ENCODE peak calls at places on chromosome 15, in six cellular contexts. One of them, this sample, is unnamed.

GRCh38 chr15:32851619-32852416 is 134.0 kb downstream of the GREM1 start:
- DNase-seq in neuronal stem cell: no peak
- DNase-seq in H1: no peak
- DNase-seq in IMR-90: peak; percentile 96
- DNase-seq in mesenchymal stem cell: no peak
- DNase-seq in H9: no peak
- DNase-seq in this sample: no peak

GRCh38 chr15:50114381-50114780 is 4.7 kb downstream of the ATP8B4 start:
- DNase-seq in H1: no peak
- DNase-seq in H9: no peak
- DNase-seq in IMR-90: no peak
- DNase-seq in neuronal stem cell: no peak
- DNase-seq in mesenchymal stem cell: no peak
- DNase-seq in this sample: no peak

GRCh38 chr15:99435138-99435695 is 130.6 kb upstream of the MEF2A start:
- DNase-seq in H9: no peak
- DNase-seq in mesenchymal stem cell: no peak
- DNase-seq in IMR-90: no peak
- DNase-seq in H1: peak; percentile 39
- DNase-seq in neuronal stem cell: no peak
- DNase-seq in this sample: no peak

GRCh38 chr15:82850731-82851130 is 41.3 kb downstream of the WHAMM start:
- DNase-seq in mesenchymal stem cell: no peak
- DNase-seq in IMR-90: no peak
- DNase-seq in H9: peak; percentile 22
- DNase-seq in H1: no peak
- DNase-seq in neuronal stem cell: no peak
- DNase-seq in this sample: no peak

GRCh38 chr15:43376017-43376705 is 5.3 kb downstream of the TUBGCP4 start:
- DNase-seq in neuronal stem cell: peak; percentile 17
- DNase-seq in H9: peak; percentile 40
- DNase-seq in H1: peak; percentile 60
- DNase-seq in IMR-90: peak; percentile 39
- DNase-seq in mesenchymal stem cell: peak; percentile 45
- DNase-seq in this sample: peak; percentile 46

GRCh38 chr15:65829150-65829764 is 37.2 kb upstream of the DENND4A start:
- DNase-seq in H9: no peak
- DNase-seq in mesenchymal stem cell: peak; percentile 29
- DNase-seq in IMR-90: peak; percentile 22
- DNase-seq in H1: no peak
- DNase-seq in neuronal stem cell: no peak
- DNase-seq in this sample: peak; percentile 49

GRCh38 chr15:45097466-45097865 is 16.5 kb downstream of the DUOX2 start:
- DNase-seq in H1: no peak
- DNase-seq in IMR-90: no peak
- DNase-seq in mesenchymal stem cell: no peak
- DNase-seq in neuronal stem cell: no peak
- DNase-seq in H9: no peak
- DNase-seq in this sample: no peak

GRCh38 chr15:74220475-74221248 is 15.5 kb upstream of the CCDC33 start:
- DNase-seq in IMR-90: no peak
- DNase-seq in H9: no peak
- DNase-seq in mesenchymal stem cell: no peak
- DNase-seq in H1: no peak
- DNase-seq in neuronal stem cell: no peak
- DNase-seq in this sample: no peak

GRCh38 chr15:99492716-99493115 is 73.1 kb upstream of the MEF2A start:
- DNase-seq in IMR-90: no peak
- DNase-seq in H9: no peak
- DNase-seq in H1: no peak
- DNase-seq in neuronal stem cell: no peak
- DNase-seq in mesenchymal stem cell: no peak
- DNase-seq in this sample: no peak

GRCh38 chr15:50222181-50222580 is 40.2 kb downstream of the SLC27A2 start:
- DNase-seq in neuronal stem cell: no peak
- DNase-seq in H1: no peak
- DNase-seq in IMR-90: no peak
- DNase-seq in mesenchymal stem cell: no peak
- DNase-seq in H9: no peak
- DNase-seq in this sample: no peak

GRCh38 chr15:84981711-84982300 is at the start of gene PDE8A:
- DNase-seq in IMR-90: peak; percentile 31
- DNase-seq in H1: peak; percentile 69
- DNase-seq in mesenchymal stem cell: peak; percentile 56
- DNase-seq in H9: peak; percentile 40
- DNase-seq in neuronal stem cell: peak; percentile 40
- DNase-seq in this sample: peak; percentile 62

GRCh38 chr15:87954783-87955182 is 301.8 kb downstream of the NTRK3 start:
- DNase-seq in IMR-90: no peak
- DNase-seq in neuronal stem cell: no peak
- DNase-seq in H9: no peak
- DNase-seq in mesenchymal stem cell: no peak
- DNase-seq in H1: no peak
- DNase-seq in this sample: no peak

GRCh38 chr15:34223904-34224596 is 766 bp upstream of the EMC4 start:
- DNase-seq in IMR-90: peak; percentile 13
- DNase-seq in H1: no peak
- DNase-seq in neuronal stem cell: no peak
- DNase-seq in H9: no peak
- DNase-seq in mesenchymal stem cell: no peak
- DNase-seq in this sample: no peak

GRCh38 chr15:96629501-96629900 is 299.0 kb downstream of the NR2F2 start:
- DNase-seq in IMR-90: no peak
- DNase-seq in H9: no peak
- DNase-seq in neuronal stem cell: no peak
- DNase-seq in mesenchymal stem cell: no peak
- DNase-seq in H1: no peak
- DNase-seq in this sample: no peak

GRCh38 chr15:89155656-89156055 is 65.7 kb downstream of the RLBP1 start:
- DNase-seq in IMR-90: no peak
- DNase-seq in mesenchymal stem cell: no peak
- DNase-seq in H9: no peak
- DNase-seq in H1: no peak
- DNase-seq in neuronal stem cell: no peak
- DNase-seq in this sample: no peak
- H3K4ac ChIP-seq in IMR-90: no peak overlapping the region
- H3K4ac ChIP-seq in mesenchymal stem cell: no peak overlapping the region
- H3K4ac ChIP-seq in H9: no peak overlapping the region
- H3K4ac ChIP-seq in H1: no peak overlapping the region
- H3K4ac ChIP-seq in neuronal stem cell: no peak overlapping the region
- H3K4ac ChIP-seq in this sample: no peak overlapping the region

GRCh38 chr15:91045065-91045464 is 22.7 kb upstream of the VPS33B start:
- DNase-seq in mesenchymal stem cell: no peak
- DNase-seq in neuronal stem cell: no peak
- DNase-seq in H9: no peak
- DNase-seq in H1: no peak
- DNase-seq in IMR-90: no peak
- DNase-seq in this sample: no peak

GRCh38 chr15:91043190-91043874 is 20.9 kb upstream of the VPS33B start:
- DNase-seq in H9: no peak
- DNase-seq in mesenchymal stem cell: no peak
- DNase-seq in neuronal stem cell: no peak
- DNase-seq in H1: no peak
- DNase-seq in IMR-90: no peak
- DNase-seq in this sample: no peak

GRCh38 chr15:91040851-91041250 is 18.5 kb upstream of the VPS33B start:
- DNase-seq in mesenchymal stem cell: no peak
- DNase-seq in IMR-90: no peak
- DNase-seq in H1: no peak
- DNase-seq in neuronal stem cell: no peak
- DNase-seq in H9: no peak
- DNase-seq in this sample: no peak

DNA sequence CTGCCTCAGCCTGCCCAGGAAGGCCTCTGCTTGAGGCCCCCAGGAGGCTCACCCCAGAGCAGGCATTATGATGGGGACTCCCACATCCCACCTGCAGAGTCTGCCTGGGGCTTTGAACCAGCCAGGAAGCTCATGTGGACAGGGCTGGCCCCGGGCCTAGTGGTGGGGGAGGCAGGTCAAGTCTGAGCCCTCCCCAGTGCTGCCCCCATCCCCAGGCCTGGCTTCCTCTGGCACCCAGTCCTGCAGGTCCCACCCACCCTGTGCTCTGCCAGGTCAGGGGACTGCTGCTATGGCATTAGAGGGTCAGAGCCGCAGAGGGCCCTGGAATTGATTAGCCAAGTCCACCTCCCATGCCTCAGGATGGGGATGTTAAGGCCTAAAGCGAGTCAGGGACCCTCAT is 17.6 kb upstream of the VPS33B start:
- DNase-seq in H1: no peak
- DNase-seq in neuronal stem cell: no peak
- DNase-seq in H9: no peak
- DNase-seq in IMR-90: no peak
- DNase-seq in mesenchymal stem cell: no peak
- DNase-seq in this sample: no peak
- H3K4ac ChIP-seq in H1: no peak overlapping the region
- H3K4ac ChIP-seq in neuronal stem cell: no peak overlapping the region
- H3K4ac ChIP-seq in H9: no peak overlapping the region
- H3K4ac ChIP-seq in IMR-90: no peak overlapping the region
- H3K4ac ChIP-seq in mesenchymal stem cell: no peak overlapping the region
- H3K4ac ChIP-seq in this sample: no peak overlapping the region

DNA sequence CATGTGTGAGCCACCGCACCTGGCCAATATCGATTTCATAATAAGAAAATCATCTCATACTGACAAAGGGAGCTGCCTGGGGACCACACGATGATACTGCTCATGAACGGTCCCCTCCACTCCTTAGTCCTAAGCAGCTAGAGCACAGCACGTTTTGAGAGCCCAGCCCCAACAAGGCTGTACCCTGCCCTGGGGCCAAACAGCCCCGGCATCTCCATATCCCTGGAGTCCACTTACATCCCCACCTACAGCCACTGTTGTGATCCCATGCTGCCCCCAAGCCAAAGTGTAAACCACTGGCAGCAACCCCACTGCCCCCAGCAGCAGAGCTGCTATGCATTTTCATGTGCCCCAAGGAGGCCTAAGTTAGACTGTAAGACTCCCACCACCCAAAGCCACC is 52.8 kb downstream of the ADAM10 start:
- DNase-seq in mesenchymal stem cell: no peak
- DNase-seq in IMR-90: no peak
- DNase-seq in H1: no peak
- DNase-seq in H9: no peak
- DNase-seq in neuronal stem cell: no peak
- DNase-seq in this sample: peak; percentile 14
- H3K4ac ChIP-seq in mesenchymal stem cell: no peak overlapping the region
- H3K4ac ChIP-seq in IMR-90: no peak overlapping the region
- H3K4ac ChIP-seq in H1: no peak overlapping the region
- H3K4ac ChIP-seq in H9: no peak overlapping the region
- H3K4ac ChIP-seq in neuronal stem cell: no peak overlapping the region
- H3K4ac ChIP-seq in this sample: no peak overlapping the region

GRCh38 chr15:69943637-69944036 is 154.1 kb downstream of the TLE3 start:
- DNase-seq in mesenchymal stem cell: no peak
- DNase-seq in IMR-90: no peak
- DNase-seq in H9: no peak
- DNase-seq in neuronal stem cell: no peak
- DNase-seq in H1: no peak
- DNase-seq in this sample: no peak
- H3K4ac ChIP-seq in mesenchymal stem cell: no peak overlapping the region
- H3K4ac ChIP-seq in IMR-90: no peak overlapping the region
- H3K4ac ChIP-seq in H9: no peak overlapping the region
- H3K4ac ChIP-seq in neuronal stem cell: no peak overlapping the region
- H3K4ac ChIP-seq in H1: no peak overlapping the region
- H3K4ac ChIP-seq in this sample: no peak overlapping the region

GRCh38 chr15:75867428-75867827 is 24.2 kb downstream of the UBE2Q2 start:
- DNase-seq in mesenchymal stem cell: no peak
- DNase-seq in IMR-90: no peak
- DNase-seq in H1: no peak
- DNase-seq in neuronal stem cell: no peak
- DNase-seq in H9: no peak
- DNase-seq in this sample: no peak

GRCh38 chr15:75861750-75862402 is 18.6 kb downstream of the UBE2Q2 start:
- DNase-seq in IMR-90: peak; percentile 14
- DNase-seq in H9: no peak
- DNase-seq in mesenchymal stem cell: no peak
- DNase-seq in neuronal stem cell: no peak
- DNase-seq in H1: no peak
- DNase-seq in this sample: no peak

GRCh38 chr15:75864213-75865059 is 21.2 kb downstream of the UBE2Q2 start:
- DNase-seq in neuronal stem cell: no peak
- DNase-seq in H1: no peak
- DNase-seq in H9: no peak
- DNase-seq in mesenchymal stem cell: peak; percentile 33
- DNase-seq in IMR-90: peak; percentile 17
- DNase-seq in this sample: no peak

GRCh38 chr15:75866916-75867315 is 23.7 kb downstream of the UBE2Q2 start:
- DNase-seq in H9: no peak
- DNase-seq in IMR-90: no peak
- DNase-seq in neuronal stem cell: no peak
- DNase-seq in H1: no peak
- DNase-seq in mesenchymal stem cell: no peak
- DNase-seq in this sample: peak; percentile 42

DNA sequence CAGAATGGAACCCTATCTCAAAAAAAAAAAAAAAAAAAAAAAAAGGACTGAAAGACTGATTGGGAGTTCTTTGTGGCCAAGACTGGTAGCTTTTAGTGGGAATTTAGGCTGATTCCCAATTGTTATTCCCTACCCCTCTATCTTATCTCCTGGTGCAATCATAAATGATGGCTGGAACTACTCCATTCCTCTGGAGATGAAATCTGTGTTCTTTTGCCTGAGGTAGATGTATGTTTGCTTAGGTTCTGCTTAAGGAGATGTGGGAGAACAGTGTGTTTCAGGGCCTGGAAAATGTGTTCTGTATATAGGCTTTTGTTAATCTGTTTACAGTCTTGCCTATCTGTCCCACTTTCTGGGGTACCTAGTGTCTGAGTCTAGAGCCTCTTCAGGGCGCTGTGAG is 19.5 kb downstream of the UBE2Q2 start:
- DNase-seq in neuronal stem cell: no peak
- DNase-seq in mesenchymal stem cell: no peak
- DNase-seq in H1: no peak
- DNase-seq in IMR-90: no peak
- DNase-seq in H9: no peak
- DNase-seq in this sample: no peak
- H3K4ac ChIP-seq in neuronal stem cell: no peak overlapping the region
- H3K4ac ChIP-seq in mesenchymal stem cell: no peak overlapping the region
- H3K4ac ChIP-seq in H1: no peak overlapping the region
- H3K4ac ChIP-seq in IMR-90: no peak overlapping the region
- H3K4ac ChIP-seq in H9: no peak overlapping the region
- H3K4ac ChIP-seq in this sample: no peak overlapping the region